ENCODE peak calls at places on chromosomes 7 and 10, in five cellular contexts. E is ascending aorta, D is neural progenitor cell, F is colonic mucosa, A is stomach. X is an unnamed sample.

GRCh38 chr7:138475377-138475776 is 15.3 kb downstream of the TRIM24 start:
- DNase-seq in F (no peak), A (no peak), E (no peak), D (no peak), X (no peak)

GRCh38 chr10:63504145-63504881 is 16.9 kb upstream of the REEP3 start:
- DNase-seq in A (no peak), F (no peak), D (no peak), E (no peak), X (no peak)

GRCh38 chr7:12524794-12525386 is 45.6 kb upstream of the SCIN start:
- DNase-seq in A (no peak), F (no peak), D (peak; percentile 55), E (no peak), X (no peak)

GRCh38 chr10:48414778-48415177 is 108.3 kb downstream of the MAPK8 start:
- DNase-seq in E (no peak), D (no peak), F (no peak), A (no peak), X (no peak)

GRCh38 chr10:103111918-103112877 is 80.9 kb downstream of the NT5C2 start:
- DNase-seq in E (no peak), D (no peak), F (no peak), A (no peak), X (no peak)

GRCh38 chr7:131540491-131541162 is 15.8 kb downstream of the PODXL start:
- DNase-seq in E (no peak), F (no peak), A (peak; percentile 55), D (no peak), X (peak; percentile 93)

GRCh38 chr7:41030673-41031072 is 672.2 kb downstream of the INHBA start:
- DNase-seq in F (no peak), D (no peak), E (no peak), A (no peak), X (no peak)

GRCh38 chr10:73635781-73636180 is 5.5 kb downstream of the MYOZ1 start:
- DNase-seq in E (no peak), D (no peak), A (no peak), F (no peak), X (no peak)

GRCh38 chr10:17075510-17075909 is 54.1 kb downstream of the CUBN start:
- DNase-seq in D (no peak), F (no peak), A (no peak), E (peak; percentile 75), X (no peak)

GRCh38 chr7:148819697-148820332 is 64.3 kb downstream of the EZH2 start:
- DNase-seq in A (no peak), F (no peak), E (no peak), D (no peak), X (no peak)

GRCh38 chr7:134947329-134947728 is 39.0 kb upstream of the AGBL3 start:
- DNase-seq in A (no peak), D (no peak), F (no peak), E (no peak), X (no peak)

GRCh38 chr10:7484456-7485266 is 73.8 kb upstream of the SFMBT2 start:
- DNase-seq in F (peak; percentile 23), D (no peak), A (no peak), E (no peak), X (no peak)

GRCh38 chr7:149248777-149249176 is 9.3 kb downstream of the ZNF212 start:
- DNase-seq in F (no peak), E (no peak), D (no peak), A (no peak), X (no peak)

GRCh38 chr10:99538287-99538917 is 5.7 kb downstream of the NKX2-3 start:
- DNase-seq in A (no peak), F (no peak), D (no peak), E (no peak), X (no peak)

GRCh38 chr10:100621360-100622205 is 85.8 kb downstream of the HIF1AN start:
- DNase-seq in D (no peak), E (no peak), A (no peak), F (no peak), X (no peak)

GRCh38 chr10:71747808-71748523 is 25.4 kb downstream of the VSIR start:
- DNase-seq in F (peak; percentile 62), A (no peak), D (no peak), E (no peak), X (no peak)

GRCh38 chr7:47153076-47153475 is 428.8 kb downstream of the TNS3 start:
- DNase-seq in E (no peak), D (no peak), F (peak; percentile 34), A (no peak), X (peak; percentile 71)

GRCh38 chr7:46215987-46216567 is 295.0 kb upstream of the IGFBP3 start:
- DNase-seq in D (peak; percentile 94), E (no peak), F (no peak), A (peak; percentile 67), X (peak; percentile 77)

DNA sequence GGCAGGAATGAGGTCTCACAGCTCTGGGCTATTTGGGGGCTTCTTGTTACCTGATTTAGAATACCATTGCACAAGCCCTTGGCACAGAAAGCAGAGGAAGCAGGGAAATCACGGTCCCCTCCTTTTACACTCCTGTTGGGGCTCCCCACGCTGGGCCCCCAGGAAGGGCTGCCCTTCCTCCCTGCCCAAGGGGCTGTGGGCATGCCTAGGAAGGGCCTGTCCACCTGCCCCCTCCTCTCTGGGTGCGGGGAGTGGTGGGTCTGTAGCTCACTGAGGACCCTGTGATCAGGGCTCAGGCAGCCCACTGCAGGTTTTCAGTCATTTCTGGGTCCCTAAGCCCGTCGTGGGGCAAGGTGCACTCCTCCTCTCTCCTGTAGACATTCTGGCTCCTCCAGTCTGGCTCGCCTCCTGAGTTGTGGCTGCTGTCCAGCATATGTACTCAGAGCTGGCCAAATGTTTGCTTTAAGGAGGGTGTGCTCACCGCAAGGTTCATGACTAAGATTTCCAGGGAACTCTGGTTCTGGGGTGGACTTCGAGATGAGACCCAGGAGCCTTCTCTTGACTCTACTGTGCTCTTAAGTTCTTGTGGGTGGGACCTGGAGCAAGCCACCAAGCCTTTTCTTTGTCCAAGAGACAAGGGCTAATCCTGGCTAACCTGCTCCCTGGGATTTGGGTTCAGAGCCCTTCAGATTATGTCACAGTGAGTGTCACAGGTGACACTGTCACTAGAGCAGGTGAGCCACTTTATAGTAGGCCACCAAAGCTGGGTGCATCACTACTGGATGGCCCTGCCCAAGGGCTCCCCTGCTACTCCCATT is 56.0 kb downstream of the TACR2 start:
- DNase-seq in D (no peak), A (peak; percentile 94), E (peak; percentile 93), F (peak; percentile 88), X (peak; percentile 91)
- H3K4me1 ChIP-seq in D (no peaks in the 10 kb centered on the region), A (peaks cover 43% of the 10 kb centered on the region), E (peaks cover 25% of the 10 kb centered on the region), F (peaks cover 16% of the 10 kb centered on the region), X (peaks cover 32% of the 10 kb centered on the region)

GRCh38 chr7:144670251-144670650 is 165.6 kb downstream of the TPK1 start:
- DNase-seq in F (no peak), A (no peak), E (no peak), D (no peak), X (no peak)
- H3K4me3 ChIP-seq in F (no peak overlapping the region), A (no peak overlapping the region), E (no peak overlapping the region), D (no peak overlapping the region), X (no peak overlapping the region)

GRCh38 chr10:69451209-69451783 is at the start of gene TSPAN15:
- DNase-seq in E (peak; percentile 90), D (peak; percentile 97), F (peak; percentile 95), A (peak; percentile 95), X (peak; percentile 90)

GRCh38 chr10:69451784-69452251 is 553 bp downstream of the TSPAN15 start:
- DNase-seq in D (peak; percentile 74), F (peak; percentile 81), A (peak; percentile 87), E (no peak), X (peak; percentile 76)

GRCh38 chr10:69452676-69453415 is 1.6 kb downstream of the TSPAN15 start:
- DNase-seq in A (no peak), E (no peak), D (no peak), F (no peak), X (no peak)

GRCh38 chr10:69446650-69447151 is 4.6 kb upstream of the TSPAN15 start:
- DNase-seq in A (no peak), E (no peak), F (peak; percentile 56), D (no peak), X (no peak)

GRCh38 chr10:69449841-69450240 is 1.4 kb upstream of the TSPAN15 start:
- DNase-seq in A (peak; percentile 69), F (peak; percentile 86), D (peak; percentile 85), E (peak; percentile 78), X (peak; percentile 73)
- H3K4me1 ChIP-seq in A (peaks cover 71% of the 10 kb centered on the region), F (peaks cover 14% of the 10 kb centered on the region), D (no peaks in the 10 kb centered on the region), E (no peaks in the 10 kb centered on the region), X (peaks cover 36% of the 10 kb centered on the region)

GRCh38 chr7:116215550-116215949 is 5.2 kb downstream of the TES start:
- DNase-seq in E (no peak), F (no peak), D (no peak), A (no peak), X (no peak)

GRCh38 chr7:116214921-116215320 is 4.6 kb downstream of the TES start:
- DNase-seq in A (no peak), F (no peak), E (no peak), D (no peak), X (no peak)

GRCh38 chr7:116212859-116213258 is 2.5 kb downstream of the TES start:
- DNase-seq in E (no peak), D (no peak), F (no peak), A (no peak), X (no peak)

GRCh38 chr7:116211913-116212596 is 1.7 kb downstream of the TES start:
- DNase-seq in D (no peak), A (no peak), E (no peak), F (no peak), X (no peak)

DNA sequence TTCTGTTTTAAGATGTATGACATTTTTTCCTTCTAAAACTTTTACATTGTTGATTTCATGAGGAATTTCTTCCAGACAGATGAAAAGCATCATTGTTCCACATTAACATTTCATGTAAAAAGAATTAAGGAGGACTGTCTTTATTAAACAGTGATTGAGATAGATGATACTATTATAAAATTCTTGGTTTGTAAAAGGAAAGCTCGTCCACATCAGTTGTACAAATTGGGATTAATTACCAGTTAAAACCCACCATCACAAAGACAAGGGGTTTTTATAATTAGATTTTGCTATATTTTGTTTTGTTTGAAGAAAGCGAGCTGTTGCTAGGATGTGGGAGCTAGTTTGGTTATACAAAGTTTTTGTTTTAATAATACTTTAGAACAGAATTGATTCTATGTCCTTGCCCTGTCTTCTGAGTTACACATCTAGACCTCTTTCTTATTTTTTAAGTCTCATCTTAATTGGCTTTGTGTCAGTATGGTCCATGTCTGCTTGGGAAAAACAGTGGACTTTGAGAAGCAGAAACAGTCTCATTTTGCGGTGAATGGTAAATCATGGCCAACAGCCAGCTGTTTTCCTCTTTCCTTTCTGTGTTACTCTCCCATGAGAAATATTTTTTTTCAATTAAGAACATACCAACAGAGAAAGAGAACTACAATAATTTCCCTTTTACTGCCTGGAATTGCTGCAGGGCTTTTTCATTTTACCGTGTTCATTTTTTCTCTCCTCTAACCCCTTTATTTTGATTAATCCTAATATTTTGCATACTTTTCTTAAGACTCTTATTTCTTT is 3.2 kb downstream of the TES start:
- DNase-seq in D (no peak), F (no peak), E (no peak), A (no peak), X (no peak)
- H3K4me3 ChIP-seq in D (no peak overlapping the region), F (no peak overlapping the region), E (peak overlapping the region; percentile 89), A (peak overlapping the region; percentile 61), X (no peak overlapping the region)